ENCODE peak calls at places on chromosomes 4 and X, in eight cellular contexts. F, N, M, G, Z, K, P and X are unnamed samples.

GRCh38 chr4:151039733-151040132 is 24.6 kb upstream of the LRBA start:
- DNase-seq in F (no peak), N (no peak), M (no peak), G (no peak), Z (no peak), K (no peak), P (no peak), X (no peak)

GRCh38 chr4:25172964-25173917 is 13.0 kb upstream of the SEPSECS start:
- DNase-seq in F (no peak), N (no peak), M (peak), G (peak), Z (no peak), K (no peak), P (peak), X (no peak)

GRCh38 chrX:9311411-9312160 is 153.3 kb upstream of the TBL1X start:
- DNase-seq in F (no peak), N (no peak), M (peak), G (no peak), Z (no peak), K (no peak), P (no peak), X (no peak)

GRCh38 chr4:69057620-69058409 is 38.5 kb upstream of the UGT2B7 start:
- DNase-seq in F (peak), N (no peak), M (peak), G (no peak), Z (no peak), K (peak), P (no peak), X (no peak)

GRCh38 chr4:6907658-6908191 is 1.9 kb upstream of the TBC1D14 start:
- DNase-seq in F (peak), N (no peak), M (no peak), G (no peak), Z (no peak), K (peak), P (peak), X (no peak)

GRCh38 chrX:1537031-1537715 is at the start of gene P2RY8:
- DNase-seq in F (peak), N (peak), M (no peak), G (peak), Z (peak), K (peak), P (peak), X (peak)

GRCh38 chrX:71671043-71671829 is 3.9 kb downstream of the LOC101059915 start:
- DNase-seq in F (no peak), N (no peak), M (no peak), G (no peak), Z (no peak), K (no peak), P (no peak), X (no peak)

GRCh38 chrX:150361070-150361776 is 1.9 kb upstream of the MAMLD1 start:
- DNase-seq in F (no peak), N (peak), M (peak), G (no peak), Z (peak), K (no peak), P (peak), X (no peak)

GRCh38 chr4:24730256-24731001 is 64.9 kb upstream of the SOD3 start:
- DNase-seq in F (peak), N (no peak), M (peak), G (no peak), Z (peak), K (no peak), P (no peak), X (peak)

GRCh38 chr4:37936889-37937498 is 23.2 kb upstream of the PTTG2 start:
- DNase-seq in F (no peak), N (no peak), M (no peak), G (no peak), Z (no peak), K (no peak), P (no peak), X (peak)
- H3K4me3 ChIP-seq in F (no peak), N (no peak), M (no peak), G (no peak), Z (no peak), K (no peak), P (no peak), X (peak)

DNA sequence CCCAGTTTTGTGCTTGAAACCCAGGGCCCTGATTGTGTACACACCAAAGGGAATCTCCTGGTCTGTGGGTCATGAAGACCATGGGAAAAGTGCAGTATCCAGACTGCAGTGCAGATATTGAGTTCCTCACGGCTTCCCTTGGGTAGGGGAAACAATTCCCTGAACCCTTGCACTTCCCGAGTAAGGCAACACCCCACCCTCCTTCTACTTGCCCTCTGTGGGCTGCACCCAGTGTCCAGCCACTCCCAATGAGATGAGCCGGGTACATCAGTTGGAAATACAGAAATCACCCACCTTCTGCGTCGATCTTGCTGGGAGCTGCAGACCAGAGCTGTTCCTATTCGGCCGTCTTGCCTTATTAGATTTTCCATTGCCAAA is 134.2 kb downstream of the FNIP2 start:
- DNase-seq in F (no peak), N (no peak), M (no peak), G (no peak), Z (no peak), K (no peak), P (no peak), X (no peak)
- H3K27ac ChIP-seq in F (no peak), N (peak), M (peak), G (peak), Z (no peak), K (no peak), P (peak), X (no peak)

GRCh38 chr4:184812651-184813181 is 13.1 kb downstream of the ACSL1 start:
- DNase-seq in F (no peak), N (no peak), M (peak), G (peak), Z (no peak), K (no peak), P (peak), X (no peak)

GRCh38 chr4:184815046-184815877 is 10.5 kb downstream of the ACSL1 start:
- DNase-seq in F (peak), N (no peak), M (peak), G (peak), Z (peak), K (peak), P (no peak), X (peak)

GRCh38 chr4:184816962-184817361 is 8.8 kb downstream of the ACSL1 start:
- DNase-seq in F (no peak), N (no peak), M (no peak), G (no peak), Z (no peak), K (no peak), P (no peak), X (no peak)

GRCh38 chr4:184812181-184812542 is 13.6 kb downstream of the ACSL1 start:
- DNase-seq in F (no peak), N (no peak), M (no peak), G (no peak), Z (no peak), K (no peak), P (no peak), X (no peak)

DNA sequence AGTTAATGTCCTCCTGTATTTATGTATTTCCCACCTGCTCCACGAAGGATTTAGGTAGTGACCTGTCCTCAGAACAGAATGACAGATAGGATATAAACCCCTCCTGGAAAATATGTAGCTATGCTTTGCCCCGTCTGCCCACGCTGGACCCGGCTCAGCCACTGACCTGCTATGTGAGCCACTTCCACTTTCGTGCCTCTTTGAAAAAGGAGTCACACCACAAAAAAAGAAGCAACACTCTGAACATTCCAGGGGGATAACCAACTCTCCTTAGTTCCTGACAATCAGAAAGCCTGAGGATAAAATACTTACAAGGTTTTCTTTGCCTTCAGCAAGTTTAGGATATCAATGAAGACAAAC is 11.1 kb downstream of the ACSL1 start:
- DNase-seq in F (no peak), N (no peak), M (no peak), G (no peak), Z (no peak), K (no peak), P (no peak), X (no peak)
- H3K4me3 ChIP-seq in F (no peak), N (no peak), M (no peak), G (peak), Z (peak), K (peak), P (no peak), X (peak)

GRCh38 chr4:149306537-149306936 is 509.1 kb downstream of the IQCM start:
- DNase-seq in F (no peak), N (no peak), M (no peak), G (no peak), Z (no peak), K (no peak), P (no peak), X (no peak)
- H3K27ac ChIP-seq in F (no peak), N (no peak), M (no peak), G (no peak), Z (no peak), K (no peak), P (no peak), X (no peak)

DNA sequence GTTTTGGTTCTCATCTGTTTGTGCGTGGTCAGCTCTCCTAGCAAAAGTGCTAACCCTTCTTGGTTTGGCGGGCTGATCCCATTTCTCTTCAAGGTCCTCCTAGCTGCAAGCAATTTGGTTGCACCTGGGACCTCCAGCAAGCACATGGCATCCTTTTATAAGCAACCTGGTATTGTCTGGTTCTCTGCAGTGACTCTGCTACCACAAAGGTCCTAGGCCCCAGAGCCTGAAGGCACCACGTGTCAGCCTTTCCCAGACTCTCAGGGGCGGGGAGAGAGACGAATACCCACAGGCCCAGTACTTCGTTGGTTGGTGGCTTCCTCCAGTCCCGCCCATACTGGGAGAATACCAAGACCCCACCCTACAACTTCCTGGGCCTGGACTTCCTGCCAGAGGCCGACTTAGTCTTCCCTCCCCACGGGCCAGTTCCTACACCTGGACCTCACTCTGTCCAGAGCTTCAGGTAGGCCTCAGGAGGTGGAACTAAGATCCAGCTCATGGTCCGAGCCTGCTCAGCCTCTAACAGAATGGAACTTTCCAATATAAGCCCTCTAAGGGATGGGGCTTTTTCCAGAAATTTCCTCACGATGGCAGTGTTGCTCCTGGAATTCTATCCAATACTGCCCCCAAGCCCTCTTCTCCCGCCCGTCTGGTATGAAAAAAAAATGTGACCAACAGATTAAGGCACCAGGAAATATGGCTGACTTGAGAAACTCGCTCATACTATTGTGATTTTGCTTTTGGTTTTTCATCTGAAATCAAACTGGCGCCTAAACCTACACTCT is 192.5 kb upstream of the STK26 start:
- DNase-seq in F (peak), N (no peak), M (peak), G (peak), Z (peak), K (peak), P (peak), X (peak)
- H3K4me3 ChIP-seq in F (peak), N (peak), M (peak), G (peak), Z (peak), K (no peak), P (no peak), X (peak)

GRCh38 chrX:148811236-148811635 is 310.8 kb downstream of the AFF2 start:
- DNase-seq in F (no peak), N (no peak), M (peak), G (peak), Z (no peak), K (no peak), P (no peak), X (no peak)
- H3K27ac ChIP-seq in F (no peak), N (no peak), M (no peak), G (no peak), Z (no peak), K (no peak), P (no peak), X (no peak)

GRCh38 chrX:115940888-115941332 is 229.6 kb upstream of the AGTR2 start:
- DNase-seq in F (peak), N (no peak), M (peak), G (peak), Z (peak), K (peak), P (peak), X (peak)
- H3K4me3 ChIP-seq in F (no peak), N (no peak), M (peak), G (no peak), Z (peak), K (no peak), P (no peak), X (peak)

DNA sequence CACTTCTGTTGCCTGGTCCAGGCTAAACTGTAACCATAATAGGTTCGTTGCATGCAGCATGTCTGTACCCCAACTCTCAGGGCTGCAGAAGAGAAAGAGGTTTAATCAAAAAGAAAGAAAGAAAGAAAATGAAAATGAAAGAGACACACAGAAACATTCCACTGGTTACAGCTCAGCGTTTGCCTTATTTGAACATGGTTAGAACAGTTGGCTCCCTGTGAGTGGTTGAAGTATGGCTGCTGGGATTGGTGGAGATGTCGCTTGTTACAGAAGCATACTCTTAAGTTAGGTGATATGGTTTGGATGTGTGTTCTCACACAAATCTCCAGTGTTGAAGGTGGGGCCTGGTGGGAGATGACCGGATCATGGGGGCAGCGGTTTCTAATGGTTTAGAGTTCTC is 36.3 kb downstream of the ARSD start:
- DNase-seq in F (no peak), N (no peak), M (no peak), G (no peak), Z (no peak), K (no peak), P (no peak), X (no peak)
- H3K27ac ChIP-seq in F (no peak), N (no peak), M (no peak), G (no peak), Z (no peak), K (peak), P (no peak), X (no peak)

DNA sequence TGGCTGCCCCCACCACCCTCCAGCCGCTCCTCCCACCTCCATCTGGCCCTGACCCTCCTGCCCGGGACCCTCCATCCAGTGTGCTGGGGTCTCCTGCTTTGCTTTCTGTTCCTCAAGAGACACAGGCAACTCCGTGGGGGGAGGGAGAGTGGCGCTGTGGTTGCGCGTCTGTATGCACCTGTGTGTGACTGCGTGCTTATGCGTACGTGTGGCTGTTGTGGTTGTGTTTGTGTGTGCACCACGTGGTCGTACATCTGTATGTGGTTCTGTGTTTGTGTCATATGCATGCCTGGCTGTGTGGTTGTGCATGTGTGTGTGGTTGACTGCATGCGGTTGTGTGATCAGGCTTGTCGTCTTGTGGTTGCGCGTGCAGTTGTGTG is 33.2 kb downstream of the CPLX1 start:
- DNase-seq in F (no peak), N (no peak), M (no peak), G (no peak), Z (no peak), K (no peak), P (no peak), X (no peak)
- H3K4me3 ChIP-seq in F (no peak), N (peak), M (no peak), G (no peak), Z (peak), K (peak), P (no peak), X (no peak)